ENCODE peak calls at places on chromosome 3, in five cellular contexts. X, B, A, R and O are unnamed samples.

GRCh38 chr3:138469869-138470268 is 35.5 kb downstream of the ESYT3 start:
- DNase-seq in R (no peak), X (no peak), A (no peak), B (no peak), O (no peak)

GRCh38 chr3:128323206-128324081 is 143.2 kb downstream of the DNAJB8 start:
- DNase-seq in R (no peak), A (no peak), X (no peak), B (no peak), O (no peak)

GRCh38 chr3:69086133-69086722 is 1.5 kb downstream of the ARL6IP5 start:
- DNase-seq in R (no peak), X (peak; percentile 96), A (no peak), B (peak; percentile 96), O (peak; percentile 95)

GRCh38 chr3:192917508-192918274 is at the start of gene MB21D2:
- DNase-seq in X (peak; percentile 89), R (no peak), B (peak; percentile 83), A (peak; percentile 74), O (peak; percentile 56)

GRCh38 chr3:150797155-150797554 is 34.2 kb upstream of the SIAH2 start:
- DNase-seq in B (no peak), X (no peak), R (no peak), A (no peak), O (no peak)

GRCh38 chr3:106115557-106115956 is 246.7 kb upstream of the CBLB start:
- DNase-seq in B (no peak), X (no peak), A (no peak), R (no peak), O (no peak)

GRCh38 chr3:11536132-11536935 is 107.4 kb downstream of the VGLL4 start:
- DNase-seq in R (no peak), B (no peak), A (no peak), X (no peak), O (no peak)

GRCh38 chr3:191051037-191051436 is 148.0 kb upstream of the OSTN start:
- DNase-seq in B (no peak), A (peak; percentile 67), R (no peak), X (peak; percentile 27), O (no peak)

GRCh38 chr3:34731879-34732278 is 907.4 kb upstream of the ARPP21 start:
- DNase-seq in X (no peak), R (no peak), B (no peak), A (no peak), O (no peak)

GRCh38 chr3:171679011-171679492 is 131.2 kb downstream of the PLD1 start:
- DNase-seq in A (no peak), X (no peak), R (no peak), B (no peak), O (no peak)

GRCh38 chr3:157088133-157088488 is 71.8 kb downstream of the CCNL1 start:
- DNase-seq in B (no peak), R (no peak), A (no peak), X (no peak), O (no peak)

GRCh38 chr3:129278439-129278969 is at the start of gene HMCES:
- DNase-seq in B (peak; percentile 97), A (peak; percentile 98), R (peak; percentile 33), X (peak; percentile 90), O (peak; percentile 92)

GRCh38 chr3:46351646-46352045 is 2.3 kb upstream of the CCR2 start:
- DNase-seq in X (no peak), A (no peak), B (no peak), R (no peak), O (no peak)

GRCh38 chr3:8253201-8253600 is 248.4 kb upstream of the LMCD1 start:
- DNase-seq in R (no peak), X (no peak), B (no peak), A (no peak), O (no peak)

GRCh38 chr3:131221731-131222130 is 159.8 kb upstream of the NUDT16 start:
- DNase-seq in A (no peak), B (no peak), X (no peak), R (no peak), O (no peak)

GRCh38 chr3:185781759-185782158 is 43.1 kb downstream of the IGF2BP2 start:
- DNase-seq in A (no peak), B (no peak), R (no peak), X (no peak), O (no peak)

GRCh38 chr3:127208483-127209100 is 15.7 kb downstream of the PRR23E start:
- DNase-seq in R (no peak), B (peak; percentile 75), A (no peak), X (no peak), O (no peak)

GRCh38 chr3:136068708-136069107 is 103.2 kb downstream of the PPP2R3A start:
- DNase-seq in B (no peak), X (no peak), A (no peak), R (no peak), O (no peak)

GRCh38 chr3:136070334-136070733 is 104.8 kb downstream of the PPP2R3A start:
- DNase-seq in R (peak; percentile 30), A (no peak), X (no peak), B (no peak), O (no peak)

GRCh38 chr3:136074546-136074945 is 109.0 kb downstream of the PPP2R3A start:
- DNase-seq in R (no peak), B (no peak), X (no peak), A (no peak), O (no peak)

GRCh38 chr3:136069933-136070332 is 104.4 kb downstream of the PPP2R3A start:
- DNase-seq in R (no peak), A (no peak), B (no peak), X (no peak), O (no peak)

GRCh38 chr3:136070953-136071949 is 105.7 kb downstream of the PPP2R3A start:
- DNase-seq in A (peak; percentile 33), R (no peak), B (no peak), X (peak; percentile 35), O (no peak)
- TF ChIP-seq CTCF in A (no peak), R (peak; percentile 55), B (no peak), X (no peak), O (no peak)

GRCh38 chr3:124699686-124700396 is 30.4 kb upstream of the UMPS start:
- DNase-seq in R (no peak), B (no peak), X (no peak), A (no peak), O (no peak)
- TF ChIP-seq POLR2AphosphoS5 in R (no peak), B (no peak), X (no peak), A (no peak), O (no peak)

DNA sequence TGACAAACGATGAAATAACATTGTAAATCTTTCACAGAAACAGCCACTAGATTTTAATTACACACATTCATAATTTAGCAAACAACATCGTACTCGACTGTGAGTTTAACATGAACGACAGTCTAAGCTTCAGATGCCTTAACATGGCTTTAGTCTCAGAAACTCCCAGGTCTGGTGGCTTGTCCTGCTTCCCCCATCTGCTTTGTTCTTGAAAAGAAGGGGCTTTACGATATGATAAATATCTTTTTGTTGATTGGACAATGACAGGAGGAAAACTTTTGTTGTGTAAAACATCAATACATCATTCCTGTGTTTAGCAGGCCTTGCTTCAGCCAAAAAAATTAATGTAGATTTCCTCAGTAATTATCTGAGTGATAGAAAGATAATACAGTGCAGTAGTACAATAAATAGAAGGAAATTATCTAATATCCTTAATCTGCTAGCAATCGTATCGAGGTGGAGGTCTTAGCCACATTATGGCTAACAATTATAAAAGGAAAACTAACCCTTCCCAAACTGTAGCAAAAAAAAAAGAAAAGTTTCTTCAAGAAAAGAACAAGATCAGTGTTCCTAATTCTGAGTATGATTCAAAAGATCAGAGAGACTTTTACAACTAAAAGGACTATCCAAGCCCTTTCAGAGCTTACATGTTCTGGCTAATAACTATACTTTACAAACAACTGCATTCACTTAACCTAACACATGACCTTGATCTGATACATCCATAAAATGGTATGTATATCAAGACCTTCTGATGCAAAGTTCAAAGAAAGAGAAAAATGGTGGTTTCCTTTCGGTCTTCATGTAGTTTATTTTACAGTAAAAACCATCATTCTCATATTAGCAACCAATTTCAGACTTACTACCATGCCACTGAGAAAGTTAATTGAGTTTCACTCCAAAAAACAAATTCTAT is 535.7 kb downstream of the FOXP1 start:
- DNase-seq in X (peak; percentile 72), R (no peak), B (no peak), A (no peak), O (no peak)
- H3K36me3 ChIP-seq in X (peaks cover 25% of the 10 kb centered on the region), R (no peaks in the 10 kb centered on the region), B (peaks cover 29% of the 10 kb centered on the region), A (no peaks in the 10 kb centered on the region), O (no peaks in the 10 kb centered on the region)

GRCh38 chr3:49896345-49896744 is 7.3 kb downstream of the MST1R start:
- DNase-seq in R (no peak), A (no peak), B (no peak), X (no peak), O (no peak)

GRCh38 chr3:49902511-49903345 is 945 bp downstream of the MST1R start:
- DNase-seq in A (no peak), X (no peak), R (no peak), B (no peak), O (no peak)

GRCh38 chr3:49901351-49902339 is 2.0 kb downstream of the MST1R start:
- DNase-seq in X (no peak), R (no peak), A (no peak), B (no peak), O (no peak)

GRCh38 chr3:49900491-49901153 is 3.1 kb downstream of the MST1R start:
- DNase-seq in A (peak; percentile 30), X (no peak), R (peak; percentile 66), B (no peak), O (peak; percentile 73)

DNA sequence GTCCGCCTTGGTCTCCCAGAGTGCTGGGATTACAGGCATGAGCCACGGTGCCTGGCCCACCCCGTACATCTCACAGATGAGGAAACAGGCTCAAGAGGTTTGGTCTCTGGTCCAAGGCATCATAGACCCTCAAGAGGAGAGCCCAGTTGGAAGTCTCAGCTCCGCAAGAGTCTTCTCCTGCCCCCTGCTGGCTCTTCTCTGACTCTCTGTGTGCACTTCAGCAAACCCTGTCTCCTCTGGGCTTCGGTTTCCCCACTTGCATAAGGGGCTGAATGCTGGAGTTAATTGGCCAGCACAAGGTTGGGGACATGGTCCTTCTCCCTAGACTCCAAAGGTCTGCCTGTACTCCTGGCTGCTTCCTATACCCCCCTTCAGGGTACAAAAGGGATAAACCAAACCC is 3.9 kb downstream of the MST1R start:
- DNase-seq in R (no peak), A (peak; percentile 89), X (peak; percentile 24), B (no peak), O (no peak)
- TF ChIP-seq CTCF in R (peak; percentile 61), A (peak; percentile 71), X (peak; percentile 37), B (no peak), O (no peak)

GRCh38 chr3:196931157-196931556 is 11.2 kb downstream of the NCBP2 start:
- DNase-seq in A (no peak), B (no peak), R (no peak), X (no peak), O (no peak)
- TF ChIP-seq POLR2AphosphoS5 in A (no peak), B (no peak), R (no peak), X (no peak), O (no peak)

DNA sequence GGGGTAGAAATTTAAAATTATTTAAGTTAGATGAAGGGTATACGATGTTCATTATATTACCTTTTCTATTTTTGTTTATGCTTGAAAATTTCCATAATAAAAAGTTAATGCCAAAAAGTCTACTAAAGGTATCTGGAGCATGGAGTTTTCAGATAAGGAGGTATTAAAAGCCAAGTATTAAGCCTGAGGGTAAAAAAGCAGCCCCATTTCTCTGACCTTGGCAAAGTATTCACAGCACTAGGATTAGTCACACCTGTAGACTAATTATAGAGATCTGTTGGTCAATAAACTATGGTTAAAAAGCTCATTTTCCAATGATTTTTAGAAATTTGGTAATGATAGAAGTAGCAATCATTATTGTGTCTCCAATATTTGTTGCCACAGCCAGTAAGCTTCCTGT is 23.1 kb downstream of the XRN1 start:
- DNase-seq in R (no peak), B (no peak), X (no peak), A (no peak), O (no peak)
- H3K36me3 ChIP-seq in R (peaks cover 9% of the 10 kb centered on the region), B (peaks cover 60% of the 10 kb centered on the region), X (no peaks in the 10 kb centered on the region), A (no peaks in the 10 kb centered on the region), O (no peaks in the 10 kb centered on the region)